ENCODE peak calls at places on chromosomes 13 and 19, in five cellular contexts. A, B, Y, V and U are unnamed samples.

GRCh38 chr13:96946709-96947311 is 47.5 kb downstream of the OXGR1 start:
- DNase-seq in A (no peak), B (no peak), Y (no peak), V (no peak), U (no peak)

GRCh38 chr13:31848621-31849020 is 109.3 kb downstream of the RXFP2 start:
- DNase-seq in A (no peak), B (no peak), Y (no peak), V (no peak), U (no peak)

GRCh38 chr13:44451109-44451508 is 77.5 kb downstream of the SERP2 start:
- DNase-seq in A (no peak), B (no peak), Y (no peak), V (no peak), U (no peak)

GRCh38 chr19:37963190-37963947 is 56.4 kb downstream of the SIPA1L3 start:
- DNase-seq in A (no peak), B (no peak), Y (no peak), V (peak), U (no peak)

GRCh38 chr13:40922437-40923040 is 96.6 kb downstream of the ELF1 start:
- DNase-seq in A (peak), B (no peak), Y (peak), V (no peak), U (no peak)

GRCh38 chr19:50496189-50497029 is 14.6 kb downstream of the JOSD2 start:
- DNase-seq in A (no peak), B (no peak), Y (peak), V (peak), U (no peak)

GRCh38 chr19:35144600-35145436 is 1.8 kb downstream of the FXYD7 start:
- DNase-seq in A (peak), B (peak), Y (peak), V (no peak), U (no peak)

GRCh38 chr19:39409207-39409885 is 2.7 kb downstream of the ZFP36 start:
- DNase-seq in A (no peak), B (peak), Y (peak), V (no peak), U (peak)

GRCh38 chr13:67619987-67620386 is 389.9 kb upstream of the PCDH9 start:
- DNase-seq in A (no peak), B (peak), Y (no peak), V (no peak), U (no peak)

GRCh38 chr19:44747739-44748425 is 626 bp upstream of the BCL3 start:
- DNase-seq in A (peak), B (peak), Y (no peak), V (peak), U (peak)